ENCODE peak calls at places on chromosomes 7 and 10, in four cellular contexts. W is caudate nucleus, T is psoas muscle, B is heart left ventricle. N is an unnamed sample.
A peak's percentile ranks its signal among the peaks of the same experiment; 100 is the strongest.

GRCh38 chr7:157139142-157140117 is 704 bp downstream of the UBE3C start:
- DNase-seq in T (peak; percentile 61), W (peak; percentile 46), B (peak; percentile 45), N (peak; percentile 82)

GRCh38 chr10:47053399-47053798 is 142.2 kb downstream of the PTPN20 start:
- DNase-seq in W (no peak), B (no peak), T (no peak), N (no peak)

GRCh38 chr10:45373783-45374450 is at the start of gene ALOX5:
- DNase-seq in B (peak; percentile 73), T (peak; percentile 66), W (no peak), N (peak; percentile 92)

GRCh38 chr10:114413398-114413797 is 9.1 kb upstream of the AFAP1L2 start:
- DNase-seq in B (peak; percentile 82), T (no peak), W (no peak), N (peak; percentile 69)

GRCh38 chr7:133274265-133274664 is 21.4 kb downstream of the EXOC4 start:
- DNase-seq in W (no peak), B (no peak), T (no peak), N (no peak)

GRCh38 chr10:14502451-14502850 is 171.7 kb upstream of the FRMD4A start:
- DNase-seq in W (no peak), B (no peak), T (no peak), N (no peak)

GRCh38 chr10:51706225-51706624 is 6.8 kb upstream of the CSTF2T start:
- DNase-seq in W (no peak), B (peak; percentile 83), T (peak; percentile 68), N (peak; percentile 82)

GRCh38 chr7:152848026-152848425 is 88.5 kb downstream of the ACTR3B start:
- DNase-seq in T (no peak), B (no peak), W (no peak), N (no peak)

GRCh38 chr7:133819695-133820094 is 307.4 kb upstream of the LRGUK start:
- DNase-seq in B (no peak), T (no peak), W (no peak), N (no peak)

GRCh38 chr10:45239642-45240041 is 75.8 kb downstream of the OR13A1 start:
- DNase-seq in B (no peak), T (no peak), W (no peak), N (no peak)

GRCh38 chr10:29784175-29784773 is 149.5 kb upstream of the SVIL start:
- DNase-seq in B (peak; percentile 75), T (peak; percentile 63), W (no peak), N (peak; percentile 56)

GRCh38 chr7:141742229-141742628 is 4.1 kb downstream of the SSBP1 start:
- DNase-seq in W (no peak), T (no peak), B (no peak), N (no peak)

GRCh38 chr7:135659159-135659837 is 3.0 kb upstream of the STMP1 start:
- DNase-seq in W (no peak), T (no peak), B (no peak), N (no peak)

GRCh38 chr10:119197921-119198320 is 9.4 kb upstream of the GRK5 start:
- DNase-seq in B (no peak), W (no peak), T (no peak), N (no peak)

GRCh38 chr7:111770116-111770515 is 207.8 kb upstream of the IMMP2L start:
- DNase-seq in T (no peak), W (no peak), B (no peak), N (no peak)

DNA sequence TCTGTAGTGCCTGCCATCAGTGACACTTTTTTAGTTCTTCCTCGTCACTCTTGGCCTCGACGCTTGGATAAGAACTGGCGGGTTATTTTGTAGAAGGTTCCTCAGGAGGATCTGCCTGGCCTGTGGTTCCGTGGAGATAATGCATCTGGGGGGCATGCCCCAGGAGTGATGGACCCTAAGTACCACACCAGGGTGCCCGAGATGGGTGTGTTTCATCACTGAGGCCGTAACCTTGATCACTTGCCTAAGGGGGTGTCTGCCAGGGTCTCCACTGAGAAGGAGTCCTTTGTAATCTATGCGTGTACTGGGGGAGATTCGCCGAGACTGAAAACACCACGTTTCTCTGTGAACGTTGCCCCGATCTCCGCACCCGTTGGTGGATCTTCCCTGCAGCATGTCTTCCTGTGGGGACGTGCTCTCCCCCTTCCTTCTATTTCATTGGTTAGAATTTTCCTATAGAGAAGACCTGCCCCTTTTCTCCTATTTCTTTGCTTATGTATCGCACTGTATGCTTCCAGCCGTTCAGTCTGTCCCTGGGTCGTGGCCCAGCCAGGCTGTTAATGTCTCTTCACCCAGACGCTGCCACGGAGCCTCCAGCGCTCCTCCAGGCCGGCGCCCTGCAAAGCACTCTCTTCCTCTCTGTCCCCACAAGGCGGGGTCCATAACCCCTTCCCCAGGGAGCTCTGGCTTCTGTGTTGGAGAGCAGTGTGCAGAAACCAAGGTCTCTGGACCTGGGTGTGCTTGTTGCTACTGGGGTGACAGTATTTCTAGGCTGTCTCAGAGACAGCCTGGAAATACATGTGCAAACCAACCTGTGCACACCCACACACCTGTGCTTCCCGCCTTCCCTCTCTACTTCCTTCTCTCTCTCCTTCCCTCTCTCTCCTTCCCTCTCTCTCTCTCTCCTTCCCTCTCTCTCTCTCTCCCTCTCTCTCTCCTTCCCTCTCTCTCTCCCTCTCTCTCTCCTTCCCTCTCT is 14.4 kb upstream of the DPYSL4 start:
- DNase-seq in T (peak; percentile 2), B (no peak), W (no peak), N (no peak)
- H3K27ac ChIP-seq in T (no peak overlapping the region), B (no peak overlapping the region), W (no peak overlapping the region), N (no peak overlapping the region)

GRCh38 chr7:40839881-40840280 is 705.1 kb downstream of the SUGCT start:
- DNase-seq in T (no peak), B (no peak), W (no peak), N (no peak)
- H3K27ac ChIP-seq in T (no peak overlapping the region), B (no peak overlapping the region), W (no peak overlapping the region), N (no peak overlapping the region)

DNA sequence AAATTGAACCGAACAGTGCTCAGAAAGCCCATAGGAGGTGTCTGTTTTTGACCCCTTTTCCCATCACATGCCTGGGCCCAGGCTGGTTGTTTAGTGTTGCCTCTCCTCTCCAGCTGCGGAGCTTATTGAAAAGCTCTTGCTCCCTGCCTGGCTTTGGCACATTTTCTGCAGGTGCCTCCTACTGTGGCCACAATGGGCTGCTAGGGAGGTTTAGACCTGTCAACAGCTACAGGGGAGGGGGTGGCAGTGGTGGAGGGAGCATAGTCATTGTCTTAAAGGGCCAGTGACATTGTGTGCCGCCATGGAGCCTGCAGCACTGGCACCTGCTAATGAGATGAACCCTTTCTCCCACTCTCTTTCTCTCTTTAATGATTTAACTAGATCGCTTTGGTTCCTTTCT is 13.2 kb upstream of the ENO4 start:
- DNase-seq in W (no peak), T (no peak), B (peak; percentile 50), N (no peak)
- H3K27ac ChIP-seq in W (no peak overlapping the region), T (no peak overlapping the region), B (no peak overlapping the region), N (no peak overlapping the region)

DNA sequence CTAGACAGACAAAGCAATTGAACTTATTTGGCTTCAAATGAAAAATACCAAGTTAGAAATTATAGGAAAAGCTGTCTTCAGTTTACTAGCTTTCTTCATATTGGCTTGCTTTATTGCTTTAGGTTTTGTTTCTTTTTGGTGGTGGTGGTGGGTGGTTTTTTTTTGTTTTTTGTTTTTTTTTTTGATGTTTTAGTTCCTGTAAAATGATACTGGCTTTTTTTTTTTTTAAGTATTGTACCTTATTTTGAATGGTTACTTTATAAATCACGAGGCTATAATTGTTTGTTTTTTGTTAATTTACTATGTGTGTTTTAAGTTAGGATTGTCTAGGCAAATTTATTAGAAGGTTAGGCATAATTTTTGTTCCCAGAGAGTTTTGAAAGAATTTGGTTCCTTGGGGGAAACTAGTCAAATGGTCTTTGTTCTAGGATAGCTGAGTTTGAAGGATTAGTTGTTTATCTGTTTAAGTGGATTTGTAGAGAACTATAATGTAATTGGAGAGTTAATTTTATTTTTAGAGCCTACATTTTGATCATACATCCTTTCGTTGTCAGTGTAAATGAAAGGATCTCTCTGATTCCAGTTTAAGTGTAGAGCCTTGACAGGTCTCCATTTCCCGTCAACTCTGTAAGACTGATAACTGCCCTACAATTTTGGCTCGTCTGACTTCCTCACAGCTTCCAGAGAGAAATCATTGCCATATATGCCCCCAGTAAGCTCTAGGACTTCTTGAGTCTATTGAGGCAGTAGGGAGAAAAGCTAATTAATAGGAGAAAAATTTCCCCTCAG is 3.5 kb downstream of the KMT2E start:
- DNase-seq in T (no peak), B (no peak), W (no peak), N (no peak)
- H3K27ac ChIP-seq in T (peak overlapping the region; percentile 100), B (peak overlapping the region; percentile 100), W (no peak overlapping the region), N (peak overlapping the region; percentile 53)

GRCh38 chr10:7551891-7552731 is 114.7 kb downstream of the ITIH5 start:
- DNase-seq in B (no peak), W (no peak), T (no peak), N (peak; percentile 37)
- H3K27ac ChIP-seq in B (no peak overlapping the region), W (peak overlapping the region; percentile 46), T (no peak overlapping the region), N (peak overlapping the region; percentile 51)

GRCh38 chr10:121594623-121595320 is 3.5 kb downstream of the FGFR2 start:
- DNase-seq in B (no peak), T (no peak), W (no peak), N (no peak)

GRCh38 chr10:121595321-121595805 is 2.9 kb downstream of the FGFR2 start:
- DNase-seq in B (no peak), W (no peak), T (no peak), N (no peak)

GRCh38 chr10:121596668-121597503 is 1.4 kb downstream of the FGFR2 start:
- DNase-seq in T (no peak), B (no peak), W (peak; percentile 37), N (peak; percentile 82)

GRCh38 chr10:121597504-121598241 is 571 bp downstream of the FGFR2 start:
- DNase-seq in W (no peak), T (peak; percentile 28), B (no peak), N (peak; percentile 75)

GRCh38 chr10:121595806-121596667 is 2.2 kb downstream of the FGFR2 start:
- DNase-seq in T (no peak), B (no peak), W (peak; percentile 15), N (no peak)
- H3K27ac ChIP-seq in T (no peak overlapping the region), B (no peak overlapping the region), W (peak overlapping the region; percentile 93), N (no peak overlapping the region)

GRCh38 chr10:95517536-95518454 is 43.4 kb downstream of the SORBS1 start:
- DNase-seq in T (no peak), B (no peak), W (no peak), N (no peak)

GRCh38 chr10:95513008-95513589 is 48.1 kb downstream of the SORBS1 start:
- DNase-seq in T (no peak), B (no peak), W (no peak), N (peak; percentile 65)

GRCh38 chr10:95516774-95517373 is 44.3 kb downstream of the SORBS1 start:
- DNase-seq in T (no peak), W (no peak), B (no peak), N (no peak)

GRCh38 chr10:95511314-95511713 is 49.9 kb downstream of the SORBS1 start:
- DNase-seq in T (no peak), B (no peak), W (no peak), N (no peak)

DNA sequence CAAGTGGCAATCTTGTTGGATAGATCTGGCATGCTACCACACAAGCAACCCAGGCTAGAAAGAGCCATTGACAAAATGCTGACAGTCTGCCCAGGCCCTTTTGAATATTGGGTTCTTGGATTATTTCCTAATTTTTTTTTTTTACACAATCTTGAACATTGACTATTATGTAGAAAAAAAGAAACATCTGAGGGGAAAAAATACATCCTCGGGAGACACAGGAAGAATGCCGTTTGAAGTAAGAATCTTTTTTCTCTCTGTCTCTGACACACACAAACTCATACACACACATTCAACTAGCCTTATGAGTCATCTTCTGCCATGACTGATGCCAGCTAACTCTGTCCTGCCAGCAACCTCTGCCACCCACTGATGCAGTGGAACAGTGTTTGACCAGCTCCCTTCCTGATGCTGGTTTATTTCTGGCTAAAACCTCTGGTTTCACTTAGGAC is 47.2 kb downstream of the SORBS1 start:
- DNase-seq in W (no peak), T (peak; percentile 51), B (peak; percentile 72), N (peak; percentile 35)
- H3K27ac ChIP-seq in W (peak overlapping the region; percentile 92), T (peak overlapping the region; percentile 66), B (peak overlapping the region; percentile 76), N (peak overlapping the region; percentile 91)

N was measured in right cardiac atrium.